ENCODE peak calls at places on chromosomes 1 and 21, in nine cellular contexts. P is activated gamma-delta T cell treated with Interleukin-2 at 50 U/mL for 16 hours; O is activated T-cell treated with anti-CD3 and anti-CD28 coated beads, Interleukin-2, amount 50 U/mL, for 48 hours; A is stomach; C is LoVo; D is HL-60; E is AG09319; W is T follicular helper cell; N is amygdala. M is an unnamed sample.

GRCh38 chr1:31374511-31375196 is 1.8 kb upstream of the FABP3 start:
- DNase-seq in P (no peak), O (no peak), A (peak), C (no peak), D (no peak), E (peak), W (no peak), N (no peak), M (no peak)

GRCh38 chr1:6991271-6991670 is 206.0 kb downstream of the CAMTA1 start:
- DNase-seq in P (no peak), O (no peak), A (no peak), C (no peak), D (no peak), E (no peak), W (no peak), N (no peak), M (no peak)

GRCh38 chr1:43241352-43241953 is 28.3 kb upstream of the TMEM125 start:
- DNase-seq in P (no peak), O (no peak), A (no peak), C (peak), D (no peak), E (no peak), W (no peak), N (no peak), M (peak)

GRCh38 chr1:67001682-67002425 is 52.1 kb downstream of the SLC35D1 start:
- DNase-seq in P (no peak), O (no peak), A (peak), C (no peak), D (no peak), E (no peak), W (no peak), N (no peak), M (no peak)

GRCh38 chr1:180580237-180580636 is 21.5 kb downstream of the OVAAL start:
- DNase-seq in P (no peak), O (no peak), A (peak), C (peak), D (no peak), E (no peak), W (no peak), N (no peak), M (peak)

GRCh38 chr1:194931166-194931565 is 1677.1 kb downstream of the KCNT2 start:
- DNase-seq in P (no peak), O (no peak), A (no peak), C (no peak), D (no peak), E (no peak), W (no peak), N (no peak), M (no peak)

GRCh38 chr1:227396539-227397355 is 78.5 kb upstream of the CDC42BPA start:
- DNase-seq in P (no peak), O (no peak), A (no peak), C (peak), D (no peak), E (no peak), W (no peak), N (no peak), M (peak)

GRCh38 chr1:85047472-85048295 is 616 bp downstream of the MCOLN3 start:
- DNase-seq in P (no peak), O (peak), A (no peak), C (no peak), D (no peak), E (no peak), W (no peak), N (no peak), M (no peak)

GRCh38 chr21:46559291-46559983 is 45.4 kb downstream of the S100B start:
- DNase-seq in P (peak), O (peak), A (peak), C (no peak), D (no peak), E (no peak), W (peak), N (no peak), M (no peak)

GRCh38 chr1:234743866-234744581 is 134.0 kb upstream of the IRF2BP2 start:
- DNase-seq in P (no peak), O (no peak), A (no peak), C (no peak), D (no peak), E (no peak), W (no peak), N (no peak), M (no peak)

GRCh38 chr1:45499415-45499769 is 481 bp downstream of the CCDC163 start:
- DNase-seq in P (no peak), O (no peak), A (no peak), C (no peak), D (no peak), E (no peak), W (no peak), N (no peak), M (no peak)

GRCh38 chr1:201051399-201051798 is 27.9 kb upstream of the KIF21B start:
- DNase-seq in P (no peak), O (peak), A (no peak), C (no peak), D (no peak), E (no peak), W (no peak), N (no peak), M (no peak)

GRCh38 chr21:42213082-42213774 is 5.7 kb upstream of the ABCG1 start:
- DNase-seq in P (no peak), O (no peak), A (peak), C (no peak), D (no peak), E (no peak), W (no peak), N (no peak), M (no peak)

GRCh38 chr1:187517508-187517907 is 688.8 kb downstream of the PLA2G4A start:
- DNase-seq in P (no peak), O (no peak), A (no peak), C (no peak), D (no peak), E (no peak), W (no peak), N (no peak), M (no peak)

GRCh38 chr1:152148051-152148450 is 11.0 kb downstream of the RPTN start:
- DNase-seq in P (no peak), O (no peak), A (no peak), C (no peak), D (no peak), E (no peak), W (no peak), N (no peak), M (no peak)

GRCh38 chr1:53663525-53664300 is 75.3 kb downstream of the GLIS1 start:
- DNase-seq in P (no peak), O (no peak), A (no peak), C (no peak), D (no peak), E (no peak), W (no peak), N (no peak), M (no peak)

GRCh38 chr21:44012474-44013379 is 618 bp downstream of the TRAPPC10 start:
- DNase-seq in P (peak), O (peak), A (peak), C (peak), D (peak), E (no peak), W (peak), N (peak), M (peak)

GRCh38 chr1:234927968-234928635 is 200.5 kb downstream of the TOMM20 start:
- DNase-seq in P (no peak), O (peak), A (no peak), C (no peak), D (no peak), E (no peak), W (no peak), N (no peak), M (no peak)

M was measured in HT-29.